ENCODE peak calls at places on chromosomes 4 and X, in eight cellular contexts. F is choroid plexus epithelial cell; K is dorsolateral prefrontal cortex; R is BJ; V is GM12865; S is fibroblast of mammary gland; H is iPS-NIHi11; C is stimulated activated naive B cell treated with anti-CD40 and anti-IgM and Interleukin-4, amounts not matched to agents 10 μg/mL and 1 μg/mL and 100 μg/mL, for 72 hours. B is an unnamed sample.

GRCh38 chr4:182593864-182594263 is 323.3 kb downstream of the DCTD start:
- DNase-seq in S (peak; percentile 24), R (no peak), K (no peak), V (no peak), F (peak; percentile 78), H (no peak), C (no peak), B (no peak)

GRCh38 chr4:174993916-174994315 is 75.8 kb downstream of the ADAM29 start:
- DNase-seq in C (no peak), S (no peak), F (no peak), K (no peak), H (no peak), V (no peak), R (no peak), B (no peak)

GRCh38 chrX:147838465-147839131 is 73.1 kb upstream of the FMR1 start:
- DNase-seq in H (peak; percentile 5), F (peak; percentile 10), V (peak; percentile 12), C (no peak), S (peak; percentile 10), K (no peak), R (no peak), B (no peak)

GRCh38 chr4:24894846-24895245 is 18.0 kb downstream of the CCDC149 start:
- DNase-seq in F (no peak), H (no peak), V (no peak), C (no peak), K (no peak), S (no peak), R (no peak), B (no peak)

GRCh38 chrX:40207626-40208025 is 109.9 kb upstream of the BCOR start:
- DNase-seq in R (no peak), C (no peak), K (no peak), V (peak; percentile 24), H (no peak), S (peak; percentile 45), F (no peak), B (no peak)

GRCh38 chr4:100516225-100516624 is 1.6 kb downstream of the EMCN start:
- DNase-seq in K (no peak), H (no peak), S (no peak), V (no peak), R (no peak), C (no peak), F (peak; percentile 2), B (no peak)

GRCh38 chrX:47196098-47196497 is 2.5 kb downstream of the UBA1 start:
- DNase-seq in R (no peak), C (no peak), H (no peak), V (no peak), S (no peak), F (no peak), K (no peak), B (no peak)

GRCh38 chrX:65596270-65596669 is 61.7 kb upstream of the LAS1L start:
- DNase-seq in C (peak; percentile 30), F (peak; percentile 57), R (no peak), K (no peak), S (peak; percentile 58), V (peak; percentile 78), H (no peak), B (peak; percentile 13)

GRCh38 chr4:1216869-1217294 is 32.0 kb downstream of the CTBP1 start:
- DNase-seq in K (no peak), H (no peak), F (no peak), C (peak; percentile 29), V (peak; percentile 81), S (no peak), R (no peak), B (no peak)

GRCh38 chrX:154804957-154805695 is at the start of gene MPP1:
- DNase-seq in H (peak; percentile 87), S (peak; percentile 61), C (peak; percentile 58), F (peak; percentile 79), R (peak; percentile 20), K (peak; percentile 70), V (peak; percentile 78), B (no peak)

GRCh38 chr4:185219551-185220344 is 10.3 kb downstream of the SNX25 start:
- DNase-seq in K (peak; percentile 54), R (peak; percentile 78), C (no peak), S (peak; percentile 82), F (peak; percentile 77), H (no peak), V (peak; percentile 62), B (peak; percentile 74)

GRCh38 chrX:139246295-139246694 is 284.2 kb upstream of the F9 start:
- DNase-seq in R (no peak), C (no peak), K (no peak), H (no peak), F (no peak), S (no peak), V (no peak), B (no peak)

GRCh38 chrX:37685452-37686347 is at the start of gene XK:
- DNase-seq in V (peak; percentile 34), R (no peak), H (peak; percentile 50), F (peak; percentile 39), S (peak; percentile 11), C (peak; percentile 39), K (peak; percentile 67), B (no peak)